ENCODE peak calls at places on chromosomes 16 and 17, in six cellular contexts. L is CD8-positive, alpha-beta memory T cell; Q is ascending aorta; C is A673; X is aorta; T is tibial nerve. R is an unnamed sample. For H3K9me3, the result is how much of the 10 kb centered on the place peaks cover.

GRCh38 chr17:67151717-67152116 is 93.3 kb downstream of the HELZ start:
- DNase-seq in L (no peak), Q (no peak), C (peak), X (no peak), T (no peak), R (no peak)

GRCh38 chr17:61338000-61338864 is 61.4 kb upstream of the TBX2 start:
- DNase-seq in L (no peak), Q (no peak), C (no peak), X (peak), T (no peak), R (no peak)

GRCh38 chr16:1140582-1140981 is 12.3 kb upstream of the CACNA1H start:
- DNase-seq in L (no peak), Q (no peak), C (no peak), X (no peak), T (no peak), R (no peak)

GRCh38 chr16:88882358-88883030 is 16.0 kb upstream of the PABPN1L start:
- DNase-seq in L (no peak), Q (no peak), C (peak), X (no peak), T (no peak), R (no peak)

GRCh38 chr17:61532818-61533217 is 58.2 kb downstream of the NACA2 start:
- DNase-seq in L (no peak), Q (no peak), C (no peak), X (no peak), T (no peak), R (no peak)

GRCh38 chr16:27698266-27698665 is 148.3 kb downstream of the KATNIP start:
- DNase-seq in L (no peak), Q (no peak), C (peak), X (no peak), T (no peak), R (no peak)

GRCh38 chr16:48687421-48688038 is 77.5 kb upstream of the N4BP1 start:
- DNase-seq in L (no peak), Q (no peak), C (peak), X (peak), T (no peak), R (no peak)

GRCh38 chr16:71358464-71359031 is at the start of gene CALB2:
- DNase-seq in L (peak), Q (no peak), C (peak), X (peak), T (peak), R (peak)

GRCh38 chr17:28206292-28206691 is 112.7 kb upstream of the TMEM97 start:
- DNase-seq in L (no peak), Q (no peak), C (no peak), X (no peak), T (no peak), R (no peak)

GRCh38 chr17:5667871-5668270 is 83.6 kb upstream of the NLRP1 start:
- DNase-seq in L (no peak), Q (no peak), C (peak), X (no peak), T (no peak), R (no peak)

GRCh38 chr16:64585367-64585766 is 536.5 kb downstream of the CDH11 start:
- DNase-seq in L (no peak), Q (no peak), C (no peak), X (no peak), T (no peak), R (no peak)

GRCh38 chr16:64580558-64580957 is 541.3 kb downstream of the CDH11 start:
- DNase-seq in L (no peak), Q (no peak), C (no peak), X (no peak), T (no peak), R (no peak)

DNA sequence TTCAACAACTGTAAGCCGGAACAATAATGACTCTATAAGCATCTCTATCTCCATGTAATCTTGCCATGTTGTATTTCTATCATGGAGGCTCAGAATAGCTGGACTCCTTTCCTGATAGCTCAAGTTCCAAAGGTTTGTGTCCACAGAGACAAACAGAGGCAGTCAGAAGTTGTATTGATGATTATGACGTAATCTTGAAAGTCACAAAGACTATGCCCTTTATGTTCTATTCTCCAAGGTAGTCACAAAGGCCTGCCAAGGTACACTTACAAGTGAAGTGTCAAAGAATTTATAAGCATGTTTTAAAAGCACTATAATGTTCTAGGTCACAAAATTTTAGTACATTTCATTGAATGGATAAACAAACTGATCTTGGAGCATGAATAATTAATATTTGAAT is 542.2 kb downstream of the CDH11 start:
- DNase-seq in L (no peak), Q (no peak), C (no peak), X (no peak), T (no peak), R (no peak)
- H3K9me3 ChIP-seq in L (under half), Q (under half), C (under half), X (under half), T (under half), R (under half)

GRCh38 chr17:54153423-54153822 is 330.7 kb downstream of the KIF2B start:
- DNase-seq in L (no peak), Q (no peak), C (no peak), X (no peak), T (no peak), R (no peak)
- H3K9me3 ChIP-seq in L (under half), Q (under half), C (under half), X (under half), T (under half), R (under half)

GRCh38 chr17:72295916-72296315 is 175.1 kb downstream of the SOX9 start:
- DNase-seq in L (no peak), Q (no peak), C (no peak), X (no peak), T (no peak), R (no peak)

GRCh38 chr17:72296456-72296855 is 175.6 kb downstream of the SOX9 start:
- DNase-seq in L (no peak), Q (no peak), C (no peak), X (no peak), T (no peak), R (no peak)

GRCh38 chr17:72294487-72294893 is 173.7 kb downstream of the SOX9 start:
- DNase-seq in L (no peak), Q (no peak), C (no peak), X (no peak), T (no peak), R (no peak)

GRCh38 chr17:72299092-72299491 is 178.3 kb downstream of the SOX9 start:
- DNase-seq in L (no peak), Q (no peak), C (no peak), X (no peak), T (no peak), R (no peak)

DNA sequence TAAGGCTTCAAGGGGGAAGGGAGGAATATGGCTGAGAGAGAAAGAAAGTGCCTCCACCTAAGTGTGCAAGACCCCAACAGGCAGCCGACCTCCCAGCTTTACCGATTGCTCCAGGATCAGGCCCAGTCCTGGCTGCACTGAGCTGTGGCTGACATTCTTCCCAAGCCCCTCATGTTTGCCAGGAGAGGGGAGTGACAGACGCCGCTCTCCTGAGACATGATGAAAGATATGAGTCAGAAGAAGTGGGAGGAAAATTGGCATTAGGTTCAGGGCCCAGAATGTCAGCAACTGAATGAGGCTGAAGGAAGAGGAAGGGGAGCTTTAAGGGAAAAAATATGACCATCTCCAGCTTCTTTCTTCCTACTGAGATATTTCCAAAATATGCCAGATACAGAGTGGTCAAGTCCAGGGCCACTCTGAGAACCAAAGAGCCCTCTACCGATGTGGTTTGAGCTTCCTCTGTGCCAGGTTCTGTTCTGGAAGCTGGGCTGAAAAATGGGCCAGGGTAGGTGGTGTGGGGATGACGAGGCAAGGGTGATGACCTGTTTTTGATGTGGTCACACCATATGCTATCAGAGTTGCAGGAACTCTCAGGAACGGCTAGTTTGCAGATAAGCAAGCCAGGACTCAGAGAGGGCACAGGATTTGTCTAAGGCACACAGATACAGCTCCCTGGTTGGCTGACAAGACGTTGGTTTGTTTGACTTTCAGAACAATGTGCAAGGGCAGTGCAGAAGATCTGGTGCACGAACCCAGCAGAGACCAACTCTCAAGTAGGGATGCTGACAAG is 176.7 kb downstream of the SOX9 start:
- DNase-seq in L (no peak), Q (no peak), C (peak), X (no peak), T (peak), R (no peak)
- H3K9me3 ChIP-seq in L (under half), Q (under half), C (under half), X (under half), T (under half), R (under half)

DNA sequence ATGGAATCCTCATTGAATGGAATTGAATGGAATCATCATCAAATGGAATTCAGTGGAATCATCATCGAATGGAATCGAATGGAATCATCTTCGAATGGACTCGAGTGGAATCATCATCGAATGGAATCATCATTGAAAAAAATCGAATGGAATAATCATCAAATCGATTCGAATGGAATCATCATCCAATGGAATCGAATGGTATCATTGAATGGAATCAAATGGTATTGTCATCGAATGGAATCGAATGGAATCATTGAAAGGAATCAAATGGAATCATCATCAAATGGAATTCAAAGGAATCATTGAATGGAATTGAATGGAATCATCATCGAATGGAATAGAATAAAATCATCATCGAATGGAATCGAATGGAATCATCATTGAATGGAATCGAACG is 619.3 kb downstream of the TP53TG3F start:
- DNase-seq in L (no peak), Q (no peak), C (no peak), X (no peak), T (no peak), R (no peak)
- H3K9me3 ChIP-seq in L (under half), Q (under half), C (half or more), X (under half), T (half or more), R (under half)

GRCh38 chr16:84021488-84021887 is 21.1 kb downstream of the SLC38A8 start:
- DNase-seq in L (no peak), Q (no peak), C (no peak), X (no peak), T (no peak), R (no peak)
- H3K9me3 ChIP-seq in L (under half), Q (under half), C (under half), X (under half), T (under half), R (under half)

GRCh38 chr17:4124994-4125393 is 17.8 kb downstream of the ZZEF1 start:
- DNase-seq in L (no peak), Q (no peak), C (no peak), X (no peak), T (no peak), R (no peak)

GRCh38 chr17:4120332-4120731 is 22.5 kb downstream of the ZZEF1 start:
- DNase-seq in L (no peak), Q (no peak), C (no peak), X (no peak), T (no peak), R (no peak)

GRCh38 chr17:4116516-4116915 is 26.3 kb downstream of the ZZEF1 start:
- DNase-seq in L (no peak), Q (no peak), C (no peak), X (no peak), T (no peak), R (no peak)

GRCh38 chr17:4118095-4118743 is 24.6 kb downstream of the ZZEF1 start:
- DNase-seq in L (no peak), Q (no peak), C (no peak), X (no peak), T (no peak), R (no peak)

GRCh38 chr17:4119299-4119698 is 23.5 kb downstream of the ZZEF1 start:
- DNase-seq in L (no peak), Q (no peak), C (no peak), X (no peak), T (no peak), R (no peak)
- H3K9me3 ChIP-seq in L (under half), Q (under half), C (under half), X (under half), T (under half), R (under half)

GRCh38 chr17:73710095-73710592 is 65.9 kb upstream of the SDK2 start:
- DNase-seq in L (peak), Q (no peak), C (peak), X (peak), T (no peak), R (no peak)

GRCh38 chr17:73711916-73712315 is 67.7 kb upstream of the SDK2 start:
- DNase-seq in L (no peak), Q (no peak), C (no peak), X (no peak), T (no peak), R (no peak)

GRCh38 chr17:73707358-73707757 is 63.1 kb upstream of the SDK2 start:
- DNase-seq in L (no peak), Q (no peak), C (no peak), X (no peak), T (no peak), R (no peak)

GRCh38 chr17:73713136-73713535 is 68.9 kb upstream of the SDK2 start:
- DNase-seq in L (no peak), Q (no peak), C (no peak), X (no peak), T (no peak), R (no peak)

GRCh38 chr17:73711184-73711583 is 66.9 kb upstream of the SDK2 start:
- DNase-seq in L (no peak), Q (no peak), C (no peak), X (no peak), T (no peak), R (no peak)
- H3K9me3 ChIP-seq in L (under half), Q (under half), C (under half), X (under half), T (under half), R (under half)

GRCh38 chr17:22506861-22507260 is 814.5 kb downstream of the KCNJ18 start:
- DNase-seq in L (no peak), Q (no peak), C (no peak), X (no peak), T (no peak), R (no peak)
- H3K9me3 ChIP-seq in L (under half), Q (under half), C (under half), X (under half), T (under half), R (under half)

GRCh38 chr17:22441776-22442175 is 749.5 kb downstream of the KCNJ18 start:
- DNase-seq in L (no peak), Q (no peak), C (no peak), X (no peak), T (no peak), R (no peak)
- H3K9me3 ChIP-seq in L (under half), Q (under half), C (under half), X (under half), T (under half), R (under half)

R was measured in T-helper 17 cell.